ENCODE peak calls at places on chromosomes 7 and 10, in eight cellular contexts. O is nucleus accumbens; Z is LNCaP clone FGC; S is GM13976; D is activated naive CD4-positive, alpha-beta T cell; J is NCI-H1092 treated with DMSO at 0.1 percent for 48 hours; Q is iPS-NIHi11; W is amniotic stem cell. K is an unnamed sample.

GRCh38 chr7:39310699-39311098 is 255.5 kb upstream of the YAE1 start:
- DNase-seq in O (no peak), Z (no peak), S (no peak), D (no peak), J (no peak), Q (peak), W (no peak), K (no peak)

GRCh38 chr7:151626422-151627115 is 106.9 kb upstream of the RHEB start:
- DNase-seq in O (peak), Z (peak), S (no peak), D (no peak), J (peak), Q (peak), W (no peak), K (no peak)

GRCh38 chr7:68663392-68663791 is 934.9 kb upstream of the AUTS2 start:
- DNase-seq in O (no peak), Z (no peak), S (no peak), D (no peak), J (no peak), Q (no peak), W (no peak), K (no peak)

GRCh38 chr10:62794306-62794705 is 10.2 kb upstream of the ADO start:
- DNase-seq in O (no peak), Z (no peak), S (no peak), D (no peak), J (no peak), Q (no peak), W (no peak), K (no peak)

GRCh38 chr10:122113161-122113944 is 124.4 kb downstream of the TACC2 start:
- DNase-seq in O (peak), Z (peak), S (peak), D (no peak), J (no peak), Q (peak), W (peak), K (no peak)

GRCh38 chr7:155798673-155799439 is 13.4 kb downstream of the SHH start:
- DNase-seq in O (no peak), Z (no peak), S (no peak), D (no peak), J (peak), Q (no peak), W (no peak), K (no peak)

GRCh38 chr10:110504111-110504735 is 6.5 kb downstream of the DUSP5 start:
- DNase-seq in O (no peak), Z (no peak), S (peak), D (no peak), J (no peak), Q (no peak), W (no peak), K (no peak)

GRCh38 chr10:70954777-70955176 is 66.4 kb upstream of the PCBD1 start:
- DNase-seq in O (no peak), Z (no peak), S (no peak), D (no peak), J (no peak), Q (no peak), W (no peak), K (no peak)

GRCh38 chr10:5566606-5567005 is 41.8 kb downstream of the CALML3 start:
- DNase-seq in O (no peak), Z (no peak), S (no peak), D (no peak), J (no peak), Q (no peak), W (no peak), K (no peak)

GRCh38 chr10:103859161-103860141 is 4.1 kb upstream of the SH3PXD2A start:
- DNase-seq in O (peak), Z (no peak), S (peak), D (no peak), J (peak), Q (peak), W (no peak), K (no peak)

GRCh38 chr7:46847126-46847525 is 734.8 kb downstream of the TNS3 start:
- DNase-seq in O (no peak), Z (no peak), S (no peak), D (no peak), J (no peak), Q (no peak), W (no peak), K (no peak)

GRCh38 chr10:116385994-116386809 is 41.4 kb upstream of the PNLIPRP3 start:
- DNase-seq in O (no peak), Z (no peak), S (no peak), D (no peak), J (peak), Q (no peak), W (peak), K (no peak)

GRCh38 chr10:99676435-99676834 is 17.1 kb downstream of the ENTPD7 start:
- DNase-seq in O (no peak), Z (no peak), S (no peak), D (no peak), J (no peak), Q (no peak), W (peak), K (no peak)

GRCh38 chr7:155071121-155071651 is 1.1 kb downstream of the HTR5A start:
- DNase-seq in O (no peak), Z (no peak), S (no peak), D (no peak), J (no peak), Q (no peak), W (no peak), K (no peak)

GRCh38 chr10:92241158-92241500 is 49.7 kb downstream of the CPEB3 start:
- DNase-seq in O (peak), Z (no peak), S (no peak), D (no peak), J (no peak), Q (no peak), W (no peak), K (no peak)

GRCh38 chr10:46329690-46330016 is 42.9 kb downstream of the ANTXRL start:
- DNase-seq in O (no peak), Z (no peak), S (no peak), D (no peak), J (no peak), Q (peak), W (no peak), K (no peak)

GRCh38 chr7:37109853-37110252 is 338.8 kb downstream of the ELMO1 start:
- DNase-seq in O (no peak), Z (no peak), S (no peak), D (no peak), J (no peak), Q (peak), W (no peak), K (no peak)

GRCh38 chr10:11305825-11306601 is 288.3 kb downstream of the CELF2 start:
- DNase-seq in O (no peak), Z (no peak), S (no peak), D (no peak), J (no peak), Q (no peak), W (no peak), K (no peak)

GRCh38 chr7:40162516-40162915 is 27.7 kb downstream of the SUGCT start:
- DNase-seq in O (no peak), Z (no peak), S (no peak), D (no peak), J (no peak), Q (no peak), W (no peak), K (no peak)

GRCh38 chr7:102152672-102153585 is 133.7 kb upstream of the SH2B2 start:
- DNase-seq in O (no peak), Z (no peak), S (no peak), D (no peak), J (no peak), Q (peak), W (no peak), K (no peak)

GRCh38 chr10:119543814-119544642 is 1.5 kb upstream of the RGS10 start:
- DNase-seq in O (no peak), Z (no peak), S (no peak), D (no peak), J (no peak), Q (peak), W (no peak), K (peak)

GRCh38 chr7:130627775-130628174 is 40.8 kb downstream of the COPG2 start:
- DNase-seq in O (no peak), Z (no peak), S (no peak), D (no peak), J (no peak), Q (no peak), W (no peak), K (no peak)

GRCh38 chr7:133633055-133633454 is 380.2 kb downstream of the EXOC4 start:
- DNase-seq in O (no peak), Z (no peak), S (no peak), D (no peak), J (no peak), Q (peak), W (no peak), K (no peak)

GRCh38 chr10:93403741-93404354 is 78.3 kb downstream of the MYOF start:
- DNase-seq in O (no peak), Z (no peak), S (no peak), D (no peak), J (no peak), Q (no peak), W (no peak), K (no peak)

GRCh38 chr7:104923010-104923421 is 91.0 kb upstream of the KMT2E start:
- DNase-seq in O (peak), Z (peak), S (peak), D (peak), J (peak), Q (peak), W (peak), K (peak)

GRCh38 chr10:44888861-44889260 is 22.3 kb upstream of the TMEM72 start:
- DNase-seq in O (no peak), Z (no peak), S (no peak), D (no peak), J (no peak), Q (no peak), W (no peak), K (no peak)

GRCh38 chr10:122258136-122259074 is 12.7 kb upstream of the BTBD16 start:
- DNase-seq in O (no peak), Z (no peak), S (no peak), D (no peak), J (no peak), Q (peak), W (no peak), K (peak)

GRCh38 chr10:125857185-125857760 is 23.8 kb downstream of the DHX32 start:
- DNase-seq in O (no peak), Z (no peak), S (no peak), D (no peak), J (no peak), Q (no peak), W (no peak), K (no peak)

GRCh38 chr10:132596742-132597279 is 59.2 kb downstream of the INPP5A start:
- DNase-seq in O (no peak), Z (no peak), S (no peak), D (no peak), J (no peak), Q (no peak), W (no peak), K (no peak)

GRCh38 chr7:4791101-4791737 is 15.8 kb downstream of the AP5Z1 start:
- DNase-seq in O (no peak), Z (no peak), S (no peak), D (no peak), J (no peak), Q (peak), W (no peak), K (no peak)

K was measured in retinal pigment epithelial cell.